ENCODE peak calls at places on chromosome 14, in ten cellular contexts. One of them, this sample, is unnamed.

GRCh38 chr14:50333010-50333409 is 20.9 kb downstream of the DMAC2L start:
- DNase-seq in naive thymus-derived CD4-positive, alpha-beta T cell: no peak
- DNase-seq in ELR: peak; percentile 74
- DNase-seq in GM13977: no peak
- DNase-seq in progenitor cell of endocrine pancreas: no peak
- DNase-seq in mucosa of descending colon: no peak
- DNase-seq in NCI-H1417 treated with DMSO at 0.1 percent for 48 hours: no peak
- DNase-seq in Panc1: no peak
- DNase-seq in CD4-positive, alpha-beta memory T cell: no peak
- DNase-seq in psoas muscle: peak; percentile 37
- DNase-seq in this sample: peak; percentile 73

GRCh38 chr14:59919582-59920377 is at the start of gene LRRC9:
- DNase-seq in naive thymus-derived CD4-positive, alpha-beta T cell: peak; percentile 35
- DNase-seq in ELR: no peak
- DNase-seq in GM13977: no peak
- DNase-seq in progenitor cell of endocrine pancreas: peak; percentile 84
- DNase-seq in mucosa of descending colon: peak; percentile 32
- DNase-seq in NCI-H1417 treated with DMSO at 0.1 percent for 48 hours: no peak
- DNase-seq in Panc1: no peak
- DNase-seq in CD4-positive, alpha-beta memory T cell: peak; percentile 23
- DNase-seq in psoas muscle: peak; percentile 9
- DNase-seq in this sample: no peak

GRCh38 chr14:62322216-62322615 is 560.0 kb downstream of the SNAPC1 start:
- DNase-seq in naive thymus-derived CD4-positive, alpha-beta T cell: no peak
- DNase-seq in ELR: no peak
- DNase-seq in GM13977: no peak
- DNase-seq in progenitor cell of endocrine pancreas: no peak
- DNase-seq in mucosa of descending colon: no peak
- DNase-seq in NCI-H1417 treated with DMSO at 0.1 percent for 48 hours: no peak
- DNase-seq in Panc1: no peak
- DNase-seq in CD4-positive, alpha-beta memory T cell: no peak
- DNase-seq in psoas muscle: no peak
- DNase-seq in this sample: peak; percentile 79

GRCh38 chr14:92471919-92472318 is 41.7 kb upstream of the RIN3 start:
- DNase-seq in naive thymus-derived CD4-positive, alpha-beta T cell: no peak
- DNase-seq in ELR: peak; percentile 94
- DNase-seq in GM13977: no peak
- DNase-seq in progenitor cell of endocrine pancreas: no peak
- DNase-seq in mucosa of descending colon: no peak
- DNase-seq in NCI-H1417 treated with DMSO at 0.1 percent for 48 hours: no peak
- DNase-seq in Panc1: no peak
- DNase-seq in CD4-positive, alpha-beta memory T cell: no peak
- DNase-seq in psoas muscle: no peak
- DNase-seq in this sample: peak; percentile 59

GRCh38 chr14:23021479-23021878 is 11.5 kb upstream of the C14orf93 start:
- DNase-seq in naive thymus-derived CD4-positive, alpha-beta T cell: no peak
- DNase-seq in ELR: no peak
- DNase-seq in GM13977: no peak
- DNase-seq in progenitor cell of endocrine pancreas: no peak
- DNase-seq in mucosa of descending colon: no peak
- DNase-seq in NCI-H1417 treated with DMSO at 0.1 percent for 48 hours: no peak
- DNase-seq in Panc1: no peak
- DNase-seq in CD4-positive, alpha-beta memory T cell: no peak
- DNase-seq in psoas muscle: no peak
- DNase-seq in this sample: no peak

GRCh38 chr14:55191881-55192616 is 664 bp upstream of the DLGAP5 start:
- DNase-seq in naive thymus-derived CD4-positive, alpha-beta T cell: no peak
- DNase-seq in ELR: peak; percentile 13
- DNase-seq in GM13977: no peak
- DNase-seq in progenitor cell of endocrine pancreas: no peak
- DNase-seq in mucosa of descending colon: no peak
- DNase-seq in NCI-H1417 treated with DMSO at 0.1 percent for 48 hours: no peak
- DNase-seq in Panc1: no peak
- DNase-seq in CD4-positive, alpha-beta memory T cell: no peak
- DNase-seq in psoas muscle: no peak
- DNase-seq in this sample: no peak

GRCh38 chr14:99938376-99938775 is 126.8 kb upstream of the EVL start:
- DNase-seq in naive thymus-derived CD4-positive, alpha-beta T cell: no peak
- DNase-seq in ELR: no peak
- DNase-seq in GM13977: no peak
- DNase-seq in progenitor cell of endocrine pancreas: no peak
- DNase-seq in mucosa of descending colon: no peak
- DNase-seq in NCI-H1417 treated with DMSO at 0.1 percent for 48 hours: no peak
- DNase-seq in Panc1: no peak
- DNase-seq in CD4-positive, alpha-beta memory T cell: no peak
- DNase-seq in psoas muscle: no peak
- DNase-seq in this sample: no peak

GRCh38 chr14:71115306-71115705 is 208.0 kb downstream of the PCNX1 start:
- DNase-seq in naive thymus-derived CD4-positive, alpha-beta T cell: no peak
- DNase-seq in ELR: no peak
- DNase-seq in GM13977: no peak
- DNase-seq in progenitor cell of endocrine pancreas: no peak
- DNase-seq in mucosa of descending colon: no peak
- DNase-seq in NCI-H1417 treated with DMSO at 0.1 percent for 48 hours: no peak
- DNase-seq in Panc1: no peak
- DNase-seq in CD4-positive, alpha-beta memory T cell: no peak
- DNase-seq in psoas muscle: no peak
- DNase-seq in this sample: no peak

GRCh38 chr14:51621654-51622053 is 30.1 kb upstream of the FRMD6 start:
- DNase-seq in naive thymus-derived CD4-positive, alpha-beta T cell: no peak
- DNase-seq in ELR: no peak
- DNase-seq in GM13977: no peak
- DNase-seq in progenitor cell of endocrine pancreas: no peak
- DNase-seq in mucosa of descending colon: no peak
- DNase-seq in NCI-H1417 treated with DMSO at 0.1 percent for 48 hours: no peak
- DNase-seq in Panc1: no peak
- DNase-seq in CD4-positive, alpha-beta memory T cell: no peak
- DNase-seq in psoas muscle: no peak
- DNase-seq in this sample: no peak

GRCh38 chr14:95291859-95292542 is 27.7 kb downstream of the CLMN start:
- DNase-seq in naive thymus-derived CD4-positive, alpha-beta T cell: peak; percentile 4
- DNase-seq in ELR: peak; percentile 74
- DNase-seq in GM13977: no peak
- DNase-seq in progenitor cell of endocrine pancreas: no peak
- DNase-seq in mucosa of descending colon: peak; percentile 65
- DNase-seq in NCI-H1417 treated with DMSO at 0.1 percent for 48 hours: no peak
- DNase-seq in Panc1: peak; percentile 41
- DNase-seq in CD4-positive, alpha-beta memory T cell: no peak
- DNase-seq in psoas muscle: peak; percentile 74
- DNase-seq in this sample: no peak

GRCh38 chr14:64812412-64812811 is 67.3 kb downstream of the SPTB start:
- DNase-seq in naive thymus-derived CD4-positive, alpha-beta T cell: peak; percentile 30
- DNase-seq in ELR: no peak
- DNase-seq in GM13977: no peak
- DNase-seq in progenitor cell of endocrine pancreas: no peak
- DNase-seq in mucosa of descending colon: peak; percentile 81
- DNase-seq in NCI-H1417 treated with DMSO at 0.1 percent for 48 hours: no peak
- DNase-seq in Panc1: no peak
- DNase-seq in CD4-positive, alpha-beta memory T cell: peak; percentile 32
- DNase-seq in psoas muscle: peak; percentile 52
- DNase-seq in this sample: no peak

GRCh38 chr14:97995038-97995437 is 1197.9 kb downstream of the VRK1 start:
- DNase-seq in naive thymus-derived CD4-positive, alpha-beta T cell: no peak
- DNase-seq in ELR: no peak
- DNase-seq in GM13977: no peak
- DNase-seq in progenitor cell of endocrine pancreas: no peak
- DNase-seq in mucosa of descending colon: no peak
- DNase-seq in NCI-H1417 treated with DMSO at 0.1 percent for 48 hours: no peak
- DNase-seq in Panc1: no peak
- DNase-seq in CD4-positive, alpha-beta memory T cell: no peak
- DNase-seq in psoas muscle: no peak
- DNase-seq in this sample: no peak

GRCh38 chr14:95023886-95024285 is 133.4 kb downstream of the DICER1 start:
- DNase-seq in naive thymus-derived CD4-positive, alpha-beta T cell: no peak
- DNase-seq in ELR: peak; percentile 40
- DNase-seq in GM13977: no peak
- DNase-seq in progenitor cell of endocrine pancreas: no peak
- DNase-seq in mucosa of descending colon: no peak
- DNase-seq in NCI-H1417 treated with DMSO at 0.1 percent for 48 hours: no peak
- DNase-seq in Panc1: no peak
- DNase-seq in CD4-positive, alpha-beta memory T cell: no peak
- DNase-seq in psoas muscle: no peak
- DNase-seq in this sample: peak; percentile 31

GRCh38 chr14:69574266-69574953 is at the start of gene CCDC177:
- DNase-seq in naive thymus-derived CD4-positive, alpha-beta T cell: peak; percentile 69
- DNase-seq in ELR: peak; percentile 72
- DNase-seq in GM13977: peak; percentile 87
- DNase-seq in progenitor cell of endocrine pancreas: peak; percentile 65
- DNase-seq in mucosa of descending colon: peak; percentile 74
- DNase-seq in NCI-H1417 treated with DMSO at 0.1 percent for 48 hours: peak; percentile 41
- DNase-seq in Panc1: peak; percentile 15
- DNase-seq in CD4-positive, alpha-beta memory T cell: peak; percentile 65
- DNase-seq in psoas muscle: peak; percentile 53
- DNase-seq in this sample: no peak